ENCODE peak calls at places on chromosomes 11 and 22, in seven cellular contexts. S, Q, R, T, G, V and P are unnamed samples.

GRCh38 chr22:22088658-22089458 is 106.3 kb upstream of the TOP3B start:
- DNase-seq in S (no peak), Q (no peak), R (no peak), T (no peak), G (no peak), V (no peak), P (no peak)

GRCh38 chr11:17611503-17612220 is 64.6 kb downstream of the OTOG start:
- DNase-seq in S (no peak), Q (no peak), R (no peak), T (no peak), G (no peak), V (no peak), P (no peak)

GRCh38 chr11:62725686-62726085 is 1.6 kb downstream of the HNRNPUL2 start:
- DNase-seq in S (no peak), Q (no peak), R (no peak), T (no peak), G (no peak), V (no peak), P (no peak)

GRCh38 chr22:35303029-35303624 is 3.4 kb downstream of the TOM1 start:
- DNase-seq in S (no peak), Q (no peak), R (no peak), T (no peak), G (no peak), V (no peak), P (no peak)

GRCh38 chr11:76550781-76551180 is 106.0 kb downstream of the EMSY start:
- DNase-seq in S (no peak), Q (no peak), R (no peak), T (no peak), G (no peak), V (no peak), P (no peak)

GRCh38 chr11:130581631-130582030 is 133.2 kb downstream of the ADAMTS15 start:
- DNase-seq in S (no peak), Q (no peak), R (no peak), T (no peak), G (no peak), V (peak; percentile 62), P (no peak)

GRCh38 chr11:85042368-85042767 is 584.8 kb downstream of the DLG2 start:
- DNase-seq in S (peak; percentile 40), Q (no peak), R (no peak), T (peak; percentile 50), G (no peak), V (no peak), P (no peak)

GRCh38 chr22:49503896-49504521 is 323.7 kb downstream of the BRD1 start:
- DNase-seq in S (no peak), Q (no peak), R (peak; percentile 11), T (no peak), G (no peak), V (no peak), P (no peak)

GRCh38 chr11:129593098-129593497 is 217.4 kb downstream of the BARX2 start:
- DNase-seq in S (peak; percentile 58), Q (no peak), R (peak; percentile 54), T (peak; percentile 11), G (no peak), V (no peak), P (no peak)

GRCh38 chr22:49964136-49964492 is 3.5 kb downstream of the PIM3 start:
- DNase-seq in S (no peak), Q (no peak), R (no peak), T (no peak), G (no peak), V (no peak), P (no peak)

GRCh38 chr11:130201026-130201425 is 41.4 kb downstream of the ST14 start:
- DNase-seq in S (no peak), Q (no peak), R (no peak), T (no peak), G (no peak), V (no peak), P (no peak)

GRCh38 chr11:114170226-114170625 is 110.7 kb downstream of the ZBTB16 start:
- DNase-seq in S (no peak), Q (no peak), R (no peak), T (peak; percentile 74), G (no peak), V (no peak), P (no peak)

GRCh38 chr11:6298605-6299004 is 21.7 kb downstream of the CAVIN3 start:
- DNase-seq in S (no peak), Q (peak; percentile 39), R (peak; percentile 95), T (peak; percentile 77), G (no peak), V (peak; percentile 9), P (no peak)

GRCh38 chr11:1887451-1888346 is 4.0 kb downstream of the PRR33 start:
- DNase-seq in S (no peak), Q (peak; percentile 14), R (no peak), T (no peak), G (no peak), V (no peak), P (no peak)

GRCh38 chr11:19868281-19868821 is 155.7 kb downstream of the NAV2 start:
- DNase-seq in S (no peak), Q (no peak), R (peak; percentile 64), T (no peak), G (peak; percentile 55), V (peak; percentile 91), P (peak; percentile 81)

GRCh38 chr11:121347805-121348204 is 55.2 kb downstream of the SC5D start:
- DNase-seq in S (no peak), Q (no peak), R (no peak), T (no peak), G (no peak), V (no peak), P (no peak)

GRCh38 chr11:48184452-48184851 is 32.2 kb upstream of the OR4B1 start:
- DNase-seq in S (no peak), Q (no peak), R (no peak), T (no peak), G (no peak), V (no peak), P (no peak)

GRCh38 chr11:279966-280761 is 2.0 kb downstream of the NLRP6 start:
- DNase-seq in S (no peak), Q (no peak), R (peak; percentile 42), T (no peak), G (peak; percentile 18), V (peak; percentile 36), P (no peak)

DNA sequence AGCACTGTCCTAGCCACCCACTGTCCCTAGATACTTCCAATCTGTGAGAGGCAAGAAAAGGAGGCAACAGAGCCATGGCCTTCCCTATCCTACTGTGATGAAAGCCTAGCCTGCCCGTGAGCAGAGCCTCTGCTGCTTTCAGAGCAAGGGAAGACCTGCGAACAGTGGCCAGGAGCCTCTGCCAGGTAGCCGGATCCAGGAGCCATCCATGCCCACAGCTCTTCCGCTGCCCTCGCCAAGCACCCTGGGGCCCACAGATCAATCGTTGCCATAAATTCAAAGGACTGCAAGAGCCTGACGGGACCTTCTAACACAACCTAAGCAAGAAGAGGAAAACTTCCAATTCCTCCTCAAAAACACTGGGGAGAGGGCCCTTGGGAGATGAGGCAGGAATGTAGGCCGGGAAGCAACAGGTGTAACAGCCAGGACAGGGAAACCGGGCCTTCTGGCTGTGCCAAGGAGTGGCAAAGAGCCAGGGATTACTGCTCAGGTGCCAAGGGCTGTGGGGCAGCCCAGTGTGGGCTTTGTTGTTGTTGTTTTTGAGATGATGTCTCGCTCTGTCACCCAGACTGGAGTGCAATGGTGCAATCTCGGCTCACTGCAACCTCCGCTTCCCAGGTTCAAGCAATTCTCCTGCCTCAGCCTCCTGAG is 18.1 kb downstream of the CSNK1E start:
- DNase-seq in S (no peak), Q (no peak), R (no peak), T (no peak), G (no peak), V (no peak), P (no peak)
- TF ChIP-seq CTCF in S (no peak), Q (no peak), R (no peak), T (no peak), G (no peak), V (no peak), P (no peak)

GRCh38 chr11:70483077-70483861 is 84.9 kb downstream of the CTTN start:
- DNase-seq in S (peak; percentile 81), Q (peak; percentile 55), R (peak; percentile 71), T (no peak), G (peak; percentile 23), V (peak; percentile 81), P (no peak)
- TF ChIP-seq CTCF in S (peak; percentile 83), Q (peak; percentile 38), R (peak; percentile 73), T (peak; percentile 37), G (peak; percentile 12), V (peak; percentile 76), P (peak; percentile 42)

GRCh38 chr22:41498322-41498721 is 29.4 kb downstream of the ACO2 start:
- DNase-seq in S (no peak), Q (no peak), R (no peak), T (no peak), G (no peak), V (no peak), P (no peak)

GRCh38 chr22:41499624-41500280 is 30.8 kb downstream of the ACO2 start:
- DNase-seq in S (no peak), Q (no peak), R (no peak), T (no peak), G (no peak), V (no peak), P (no peak)

GRCh38 chr22:41500303-41500702 is 31.4 kb downstream of the ACO2 start:
- DNase-seq in S (no peak), Q (no peak), R (no peak), T (no peak), G (no peak), V (no peak), P (no peak)

GRCh38 chr22:41504397-41504796 is 35.5 kb downstream of the ACO2 start:
- DNase-seq in S (no peak), Q (peak; percentile 88), R (no peak), T (no peak), G (no peak), V (no peak), P (no peak)

DNA sequence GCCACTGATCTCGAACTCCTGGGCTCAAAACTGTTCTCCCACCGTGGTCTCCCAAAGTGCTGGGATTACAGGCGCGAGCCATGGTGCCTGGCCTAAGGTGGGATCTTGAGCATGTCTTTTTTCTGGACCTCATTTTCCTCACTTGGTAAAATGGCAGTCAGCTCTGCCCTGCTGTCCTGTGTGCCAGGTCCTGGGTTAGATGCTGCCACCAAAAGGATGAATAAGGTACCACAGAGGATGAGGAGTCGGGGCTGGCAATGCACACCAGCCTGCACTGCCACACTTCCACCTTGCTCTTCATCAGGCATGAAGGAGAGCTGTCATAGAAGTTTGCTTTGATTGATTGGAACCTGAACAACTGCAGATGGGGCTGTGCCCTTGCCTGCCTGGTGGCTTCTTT is 32.3 kb downstream of the ACO2 start:
- DNase-seq in S (no peak), Q (no peak), R (no peak), T (peak; percentile 44), G (no peak), V (no peak), P (no peak)
- TF ChIP-seq CTCF in S (peak; percentile 23), Q (peak; percentile 18), R (peak; percentile 55), T (peak; percentile 43), G (no peak), V (peak; percentile 27), P (no peak)

DNA sequence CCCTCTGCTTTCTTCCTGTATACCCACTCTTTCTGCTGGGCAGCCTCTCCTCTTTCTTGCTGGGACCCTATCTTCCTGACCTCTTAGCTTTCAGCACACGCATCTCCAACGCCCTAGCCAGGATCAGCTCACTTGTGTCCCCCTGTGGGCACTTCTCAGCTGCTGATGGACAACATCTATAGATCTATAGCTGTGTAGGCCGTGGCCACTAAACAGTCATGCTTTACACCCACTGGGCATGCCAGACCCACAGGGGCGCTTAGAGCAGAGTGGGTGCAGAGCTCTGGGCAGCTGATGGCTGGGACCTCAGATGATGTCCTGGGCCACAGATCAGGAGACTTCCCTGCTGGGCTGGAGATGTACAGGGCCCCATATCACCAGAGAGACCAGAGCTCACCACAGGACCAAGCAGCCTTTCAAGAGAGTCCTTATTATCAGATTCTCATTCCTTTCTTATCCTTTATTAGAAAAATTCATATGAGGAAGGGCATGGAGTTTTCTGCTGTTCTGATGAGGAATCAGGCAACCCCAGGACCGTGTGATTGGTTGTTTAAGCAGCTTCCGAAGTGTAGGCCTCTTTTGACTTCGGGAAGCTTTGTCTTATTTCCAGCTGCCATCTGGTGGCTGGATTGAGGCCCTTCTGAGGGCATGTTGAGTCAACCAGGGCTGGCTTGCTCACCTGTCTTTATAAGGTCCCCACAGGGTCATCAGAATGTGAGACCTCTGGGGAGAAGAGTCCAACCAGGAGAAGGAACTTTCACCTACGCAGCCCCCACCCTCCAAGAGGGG is 60.5 kb downstream of the OSBP2 start:
- DNase-seq in S (peak; percentile 37), Q (peak; percentile 70), R (peak; percentile 89), T (peak; percentile 84), G (peak; percentile 74), V (peak; percentile 75), P (peak; percentile 59)
- TF ChIP-seq CTCF in S (peak; percentile 87), Q (peak; percentile 83), R (peak; percentile 89), T (peak; percentile 78), G (peak; percentile 93), V (peak; percentile 90), P (peak; percentile 88)